ENCODE peak calls at places on chromosomes 12 and 14, in six cellular contexts. G is ovary, W is uterus, P is transverse colon, Q is HCT116, J is heart left ventricle. I is an unnamed sample.

GRCh38 chr14:92534863-92535654 is 21.5 kb downstream of the RIN3 start:
- DNase-seq in J (no peak), Q (no peak), W (no peak), P (peak; percentile 48), G (no peak), I (no peak)

GRCh38 chr14:65993103-65993502 is 493.1 kb upstream of the CCDC196 start:
- DNase-seq in J (no peak), P (no peak), G (no peak), W (no peak), Q (no peak), I (no peak)

GRCh38 chr12:58959639-58960300 is 39.5 kb upstream of the LRIG3 start:
- DNase-seq in P (no peak), J (no peak), G (no peak), W (no peak), Q (no peak), I (no peak)

GRCh38 chr14:65834812-65835211 is 422.3 kb downstream of the FUT8 start:
- DNase-seq in J (no peak), P (no peak), W (no peak), Q (no peak), G (no peak), I (no peak)

GRCh38 chr14:24332094-24332983 is 2.5 kb downstream of the ADCY4 start:
- DNase-seq in G (peak; percentile 66), Q (no peak), P (peak; percentile 87), J (peak; percentile 71), W (peak; percentile 55), I (peak; percentile 44)

GRCh38 chr12:105477873-105478272 is 147.4 kb downstream of the C12orf75 start:
- DNase-seq in Q (no peak), G (no peak), P (no peak), W (peak; percentile 20), J (peak; percentile 30), I (no peak)

GRCh38 chr12:70535896-70536374 is 101.3 kb downstream of the PTPRB start:
- DNase-seq in Q (no peak), P (no peak), W (peak; percentile 36), J (no peak), G (no peak), I (no peak)

GRCh38 chr12:38664661-38665269 is 240.6 kb downstream of the CPNE8 start:
- DNase-seq in P (peak; percentile 14), G (no peak), J (no peak), Q (peak; percentile 15), W (no peak), I (no peak)

GRCh38 chr12:92654929-92655328 is 47.9 kb upstream of the PLEKHG7 start:
- DNase-seq in J (no peak), P (no peak), Q (no peak), W (no peak), G (no peak), I (no peak)

GRCh38 chr14:75369506-75369905 is 58.3 kb upstream of the JDP2 start:
- DNase-seq in J (peak; percentile 21), W (no peak), Q (no peak), P (no peak), G (no peak), I (no peak)

GRCh38 chr12:3698218-3698974 is 54.5 kb downstream of the CRACR2A start:
- DNase-seq in Q (no peak), G (peak; percentile 70), W (no peak), J (no peak), P (no peak), I (peak; percentile 57)

GRCh38 chr14:104119119-104119699 is 19.2 kb upstream of the KIF26A start:
- DNase-seq in G (no peak), Q (no peak), J (no peak), W (no peak), P (no peak), I (no peak)

GRCh38 chr12:61137677-61138380 is 1122.4 kb upstream of the USP15 start:
- DNase-seq in Q (no peak), G (no peak), W (no peak), P (no peak), J (no peak), I (no peak)

GRCh38 chr12:48285751-48286650 is 64.7 kb downstream of the ZNF641 start:
- DNase-seq in G (no peak), J (no peak), W (no peak), Q (no peak), P (no peak), I (no peak)

GRCh38 chr14:69316449-69317391 is 56.8 kb downstream of the GALNT16 start:
- DNase-seq in G (peak; percentile 63), W (peak; percentile 81), P (peak; percentile 28), J (peak; percentile 80), Q (no peak), I (peak; percentile 92)

GRCh38 chr14:37546621-37547447 is 48.2 kb downstream of the FOXA1 start:
- DNase-seq in W (no peak), J (no peak), Q (no peak), P (no peak), G (no peak), I (no peak)

GRCh38 chr14:58730793-58731464 is 93.2 kb downstream of the DACT1 start:
- DNase-seq in P (no peak), J (no peak), Q (no peak), W (no peak), G (no peak), I (peak; percentile 1)

GRCh38 chr14:34750670-34751069 is 36.3 kb upstream of the CFL2 start:
- DNase-seq in J (no peak), G (no peak), Q (no peak), P (no peak), W (no peak), I (peak; percentile 16)

GRCh38 chr14:96501383-96501745 is 818 bp upstream of the PAPOLA start:
- DNase-seq in G (no peak), W (no peak), J (no peak), Q (no peak), P (no peak), I (no peak)

GRCh38 chr12:25249951-25250738 is 584 bp downstream of the KRAS start:
- DNase-seq in Q (no peak), G (peak; percentile 76), P (peak; percentile 69), J (peak; percentile 71), W (peak; percentile 43), I (peak; percentile 40)

GRCh38 chr14:99441157-99441870 is 39.3 kb downstream of the SETD3 start:
- DNase-seq in W (no peak), J (no peak), Q (no peak), G (no peak), P (no peak), I (no peak)

GRCh38 chr14:54202288-54202687 is 194.5 kb upstream of the CDKN3 start:
- DNase-seq in P (no peak), J (no peak), G (no peak), W (no peak), Q (no peak), I (no peak)
- TF ChIP-seq POLR2A in P (no peak), J (no peak), G (no peak), W (no peak), Q (no peak), I (no peak)

GRCh38 chr14:88552859-88553258 is 1.9 kb downstream of the PTPN21 start:
- DNase-seq in W (no peak), P (no peak), J (no peak), Q (no peak), G (no peak), I (no peak)

GRCh38 chr14:88550078-88550477 is 4.7 kb downstream of the PTPN21 start:
- DNase-seq in W (no peak), P (no peak), J (no peak), G (no peak), Q (no peak), I (no peak)

GRCh38 chr14:88551936-88552565 is 2.8 kb downstream of the PTPN21 start:
- DNase-seq in G (peak; percentile 50), P (no peak), W (no peak), J (peak; percentile 42), Q (no peak), I (no peak)

GRCh38 chr14:88553886-88554457 is 835 bp downstream of the PTPN21 start:
- DNase-seq in G (no peak), J (no peak), P (no peak), W (no peak), Q (no peak), I (no peak)

GRCh38 chr14:88551094-88551870 is 3.5 kb downstream of the PTPN21 start:
- DNase-seq in J (peak; percentile 82), G (peak; percentile 89), Q (peak; percentile 58), W (peak; percentile 73), P (peak; percentile 84), I (no peak)
- TF ChIP-seq POLR2A in J (no peak), G (peak; percentile 38), Q (no peak), W (peak; percentile 55), P (peak; percentile 55), I (no peak)

GRCh38 chr12:120444676-120445075 is 1.5 kb downstream of the TRIAP1 start:
- DNase-seq in Q (no peak), J (no peak), P (no peak), W (no peak), G (no peak), I (no peak)

GRCh38 chr12:120447992-120448391 is 1.7 kb downstream of the GATC start:
- DNase-seq in J (no peak), G (no peak), W (no peak), Q (no peak), P (no peak), I (no peak)

GRCh38 chr12:120445911-120446909 is at the start of the genes GATC and TRIAP1:
- DNase-seq in W (peak; percentile 65), J (peak; percentile 89), G (peak; percentile 89), Q (peak; percentile 71), P (peak; percentile 87), I (peak; percentile 49)
- TF ChIP-seq POLR2A in W (peak; percentile 68), J (no peak), G (peak; percentile 65), Q (peak; percentile 81), P (peak; percentile 78), I (peak; percentile 87)

GRCh38 chr12:27523305-27523641 is 733 bp upstream of the PPFIBP1 start:
- DNase-seq in P (no peak), Q (no peak), W (no peak), G (no peak), J (no peak), I (no peak)

GRCh38 chr12:27525373-27525772 is 1.4 kb downstream of the PPFIBP1 start:
- DNase-seq in W (peak; percentile 51), P (no peak), G (no peak), Q (no peak), J (no peak), I (peak; percentile 44)

GRCh38 chr12:27524839-27525238 is 833 bp downstream of the PPFIBP1 start:
- DNase-seq in P (peak; percentile 22), W (peak; percentile 40), Q (no peak), J (no peak), G (no peak), I (no peak)

GRCh38 chr12:27524489-27524835 is 456 bp downstream of the PPFIBP1 start:
- DNase-seq in Q (no peak), W (no peak), G (no peak), P (no peak), J (no peak), I (no peak)

DNA sequence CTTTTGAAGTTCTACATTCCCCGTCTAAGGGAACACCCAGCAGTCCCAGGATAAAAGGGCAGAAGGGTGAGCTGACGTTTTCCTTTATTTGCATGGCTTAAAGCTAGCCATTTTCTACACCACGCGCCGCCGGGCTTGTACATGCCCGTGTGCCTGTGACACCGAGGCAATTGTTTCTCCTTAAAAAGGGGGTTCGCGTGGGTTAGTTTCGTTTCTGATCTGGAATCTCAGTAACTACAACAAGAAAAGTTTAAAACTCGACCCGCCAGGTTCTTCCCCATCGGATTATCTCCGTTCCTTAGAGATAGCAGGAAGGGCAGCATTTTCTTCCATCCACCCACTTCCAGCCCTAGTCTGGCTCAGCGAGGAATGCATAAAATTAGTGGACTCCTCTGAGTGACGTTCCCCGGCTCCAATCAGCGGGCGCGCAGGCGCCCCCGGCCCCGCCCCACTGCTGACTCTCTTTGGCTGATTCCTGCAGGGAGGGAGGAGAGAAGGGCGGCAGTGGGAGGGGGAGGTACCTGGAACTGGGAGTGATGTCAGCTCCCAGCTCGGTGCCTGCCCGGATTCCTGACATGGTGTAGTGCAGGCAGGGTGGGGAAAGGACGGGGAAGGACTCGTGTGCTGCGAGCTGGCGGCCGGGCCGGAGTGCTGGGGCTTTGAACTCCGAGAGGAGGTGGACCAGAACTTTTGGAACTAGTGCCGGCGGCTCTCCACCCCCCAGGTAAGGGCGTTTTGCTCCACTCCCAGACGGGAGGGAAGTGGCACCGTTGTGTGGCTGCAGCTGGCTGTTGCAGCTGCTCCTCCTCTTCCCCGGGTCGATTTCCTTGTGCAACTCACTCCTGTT is at the start of gene PPFIBP1:
- DNase-seq in G (peak; percentile 100), J (peak; percentile 99), W (peak; percentile 99), Q (peak; percentile 95), P (peak; percentile 100), I (peak; percentile 93)
- TF ChIP-seq POLR2A in G (peak; percentile 93), J (no peak), W (peak; percentile 91), Q (peak; percentile 65), P (peak; percentile 95), I (peak; percentile 87)